ENCODE peak calls at places on chromosome 13, in six cellular contexts. One of them, this sample, is unnamed.

GRCh38 chr13:113917096-113917495 is 53.2 kb upstream of the GAS6 start:
- DNase-seq in Caco-2: no peak
- DNase-seq in fibroblast of mammary gland: no peak
- DNase-seq in retinal pigment epithelial cell: no peak
- DNase-seq in AG04450: no peak
- DNase-seq in suprapubic skin: peak; percentile 64
- DNase-seq in this sample: no peak

GRCh38 chr13:106534844-106535551 is 464 bp downstream of the EFNB2 start:
- DNase-seq in Caco-2: peak; percentile 40
- DNase-seq in fibroblast of mammary gland: peak; percentile 27
- DNase-seq in retinal pigment epithelial cell: no peak
- DNase-seq in AG04450: no peak
- DNase-seq in suprapubic skin: peak; percentile 68
- DNase-seq in this sample: no peak

GRCh38 chr13:51501592-51502205 is 48.9 kb upstream of the INTS6 start:
- DNase-seq in Caco-2: no peak
- DNase-seq in fibroblast of mammary gland: peak; percentile 83
- DNase-seq in retinal pigment epithelial cell: peak; percentile 29
- DNase-seq in AG04450: no peak
- DNase-seq in suprapubic skin: no peak
- DNase-seq in this sample: no peak

GRCh38 chr13:23292596-23292995 is 111.8 kb downstream of the SGCG start:
- DNase-seq in Caco-2: no peak
- DNase-seq in fibroblast of mammary gland: no peak
- DNase-seq in retinal pigment epithelial cell: no peak
- DNase-seq in AG04450: no peak
- DNase-seq in suprapubic skin: no peak
- DNase-seq in this sample: no peak

GRCh38 chr13:21675095-21676007 is 4.5 kb downstream of the FGF9 start:
- DNase-seq in Caco-2: no peak
- DNase-seq in fibroblast of mammary gland: no peak
- DNase-seq in retinal pigment epithelial cell: no peak
- DNase-seq in AG04450: no peak
- DNase-seq in suprapubic skin: no peak
- DNase-seq in this sample: peak; percentile 28

GRCh38 chr13:99265823-99266426 is 7.7 kb upstream of the GPR18 start:
- DNase-seq in Caco-2: peak; percentile 47
- DNase-seq in fibroblast of mammary gland: peak; percentile 69
- DNase-seq in retinal pigment epithelial cell: peak; percentile 19
- DNase-seq in AG04450: no peak
- DNase-seq in suprapubic skin: no peak
- DNase-seq in this sample: no peak

GRCh38 chr13:113784645-113785024 is 25.6 kb downstream of the TMEM255B start:
- DNase-seq in Caco-2: no peak
- DNase-seq in fibroblast of mammary gland: no peak
- DNase-seq in retinal pigment epithelial cell: no peak
- DNase-seq in AG04450: no peak
- DNase-seq in suprapubic skin: no peak
- DNase-seq in this sample: no peak

GRCh38 chr13:26021516-26021915 is 30.3 kb downstream of the SHISA2 start:
- DNase-seq in Caco-2: no peak
- DNase-seq in fibroblast of mammary gland: no peak
- DNase-seq in retinal pigment epithelial cell: no peak
- DNase-seq in AG04450: no peak
- DNase-seq in suprapubic skin: no peak
- DNase-seq in this sample: no peak

GRCh38 chr13:23856008-23856750 is 33.0 kb downstream of the MIPEP start:
- DNase-seq in Caco-2: no peak
- DNase-seq in fibroblast of mammary gland: no peak
- DNase-seq in retinal pigment epithelial cell: no peak
- DNase-seq in AG04450: no peak
- DNase-seq in suprapubic skin: no peak
- DNase-seq in this sample: no peak

GRCh38 chr13:79246575-79246949 is 159.5 kb downstream of the RBM26 start:
- DNase-seq in Caco-2: no peak
- DNase-seq in fibroblast of mammary gland: no peak
- DNase-seq in retinal pigment epithelial cell: no peak
- DNase-seq in AG04450: no peak
- DNase-seq in suprapubic skin: no peak
- DNase-seq in this sample: no peak
- TF ChIP-seq CTCF in Caco-2: no peak
- TF ChIP-seq CTCF in fibroblast of mammary gland: no peak
- TF ChIP-seq CTCF in retinal pigment epithelial cell: no peak
- TF ChIP-seq CTCF in AG04450: no peak
- TF ChIP-seq CTCF in suprapubic skin: no peak
- TF ChIP-seq CTCF in this sample: no peak

GRCh38 chr13:109725995-109726637 is 60.3 kb downstream of the IRS2 start:
- DNase-seq in Caco-2: no peak
- DNase-seq in fibroblast of mammary gland: no peak
- DNase-seq in retinal pigment epithelial cell: no peak
- DNase-seq in AG04450: no peak
- DNase-seq in suprapubic skin: no peak
- DNase-seq in this sample: no peak
- TF ChIP-seq CTCF in Caco-2: no peak
- TF ChIP-seq CTCF in fibroblast of mammary gland: no peak
- TF ChIP-seq CTCF in retinal pigment epithelial cell: no peak
- TF ChIP-seq CTCF in AG04450: no peak
- TF ChIP-seq CTCF in suprapubic skin: no peak
- TF ChIP-seq CTCF in this sample: no peak

DNA sequence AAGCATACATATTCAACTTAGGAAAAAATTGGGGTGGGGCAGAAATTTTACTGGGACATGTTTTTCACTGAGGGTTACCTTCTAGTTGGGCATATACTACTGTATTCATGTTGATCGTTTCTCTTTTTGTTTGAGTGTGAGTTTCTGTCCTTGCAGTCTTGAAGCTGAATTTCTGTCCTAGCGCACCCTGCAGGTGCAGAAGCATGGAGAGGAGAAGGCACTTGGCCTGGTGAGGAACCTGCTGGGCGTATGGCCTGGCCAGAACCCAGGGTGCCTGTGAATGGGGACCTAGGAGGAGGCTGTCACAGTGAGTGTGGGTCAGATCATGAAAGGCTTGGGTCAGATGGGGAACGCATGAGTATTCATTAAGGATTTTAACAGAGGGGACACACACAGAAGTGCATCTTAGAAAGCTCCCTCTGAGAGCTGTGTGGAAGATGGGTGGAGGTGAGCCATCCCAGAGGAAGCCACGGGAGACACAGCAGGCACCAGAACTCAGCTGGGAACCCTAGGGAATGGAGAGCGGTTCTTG is 36.8 kb downstream of the SERP2 start:
- DNase-seq in Caco-2: no peak
- DNase-seq in fibroblast of mammary gland: no peak
- DNase-seq in retinal pigment epithelial cell: no peak
- DNase-seq in AG04450: no peak
- DNase-seq in suprapubic skin: peak; percentile 31
- DNase-seq in this sample: no peak
- TF ChIP-seq CTCF in Caco-2: no peak
- TF ChIP-seq CTCF in fibroblast of mammary gland: no peak
- TF ChIP-seq CTCF in retinal pigment epithelial cell: peak; percentile 9
- TF ChIP-seq CTCF in AG04450: no peak
- TF ChIP-seq CTCF in suprapubic skin: no peak
- TF ChIP-seq CTCF in this sample: no peak

DNA sequence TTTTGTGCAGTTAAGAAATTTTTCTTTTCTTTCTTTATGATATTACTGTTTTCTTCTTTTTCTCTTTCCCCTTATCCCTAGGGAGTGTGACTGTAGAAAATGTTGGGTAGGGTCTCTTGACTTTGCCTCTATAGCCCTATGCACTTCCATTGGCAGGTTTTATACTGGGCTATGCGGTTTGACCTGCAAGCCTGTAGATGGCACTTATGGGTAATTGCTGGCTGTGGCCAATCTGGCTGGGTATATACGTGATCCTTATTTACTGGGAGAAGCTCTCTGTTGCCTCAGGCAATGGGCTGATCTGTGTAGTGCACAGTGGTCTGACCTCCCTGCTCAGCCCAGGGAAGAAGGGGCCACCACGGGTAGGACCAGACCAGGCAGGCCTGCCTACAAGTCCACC is 78.8 kb downstream of the RAP2A start:
- DNase-seq in Caco-2: no peak
- DNase-seq in fibroblast of mammary gland: peak; percentile 7
- DNase-seq in retinal pigment epithelial cell: no peak
- DNase-seq in AG04450: no peak
- DNase-seq in suprapubic skin: no peak
- DNase-seq in this sample: no peak
- TF ChIP-seq CTCF in Caco-2: no peak
- TF ChIP-seq CTCF in fibroblast of mammary gland: no peak
- TF ChIP-seq CTCF in retinal pigment epithelial cell: no peak
- TF ChIP-seq CTCF in AG04450: peak; percentile 20
- TF ChIP-seq CTCF in suprapubic skin: no peak
- TF ChIP-seq CTCF in this sample: no peak

DNA sequence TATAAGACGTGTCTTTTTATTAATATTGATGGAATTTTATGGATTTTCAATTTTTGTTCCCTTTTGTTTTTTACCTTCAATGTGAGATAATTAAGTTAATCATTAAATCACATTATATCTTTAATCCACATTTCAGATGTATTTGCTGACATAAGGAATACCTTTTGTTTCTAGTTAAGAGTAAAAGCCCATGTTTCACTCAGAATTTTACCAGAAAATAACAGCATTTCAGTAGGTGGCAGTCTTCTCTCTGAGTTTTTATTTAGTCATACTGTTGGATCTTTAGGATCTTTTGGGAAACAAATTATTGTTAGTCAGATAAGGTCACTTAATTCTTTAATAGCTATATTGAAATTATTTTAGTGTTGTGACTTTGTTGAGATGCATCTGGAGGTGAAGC is 67.9 kb downstream of the NDFIP2 start:
- DNase-seq in Caco-2: no peak
- DNase-seq in fibroblast of mammary gland: peak; percentile 34
- DNase-seq in retinal pigment epithelial cell: no peak
- DNase-seq in AG04450: no peak
- DNase-seq in suprapubic skin: no peak
- DNase-seq in this sample: no peak
- TF ChIP-seq CTCF in Caco-2: peak; percentile 12
- TF ChIP-seq CTCF in fibroblast of mammary gland: peak; percentile 46
- TF ChIP-seq CTCF in retinal pigment epithelial cell: peak; percentile 48
- TF ChIP-seq CTCF in AG04450: peak; percentile 50
- TF ChIP-seq CTCF in suprapubic skin: no peak
- TF ChIP-seq CTCF in this sample: no peak

GRCh38 chr13:32903720-32904119 is 112.5 kb upstream of the KL start:
- DNase-seq in Caco-2: no peak
- DNase-seq in fibroblast of mammary gland: peak; percentile 28
- DNase-seq in retinal pigment epithelial cell: no peak
- DNase-seq in AG04450: no peak
- DNase-seq in suprapubic skin: no peak
- DNase-seq in this sample: no peak

GRCh38 chr13:32902898-32903297 is 113.3 kb upstream of the KL start:
- DNase-seq in Caco-2: peak; percentile 6
- DNase-seq in fibroblast of mammary gland: peak; percentile 68
- DNase-seq in retinal pigment epithelial cell: no peak
- DNase-seq in AG04450: no peak
- DNase-seq in suprapubic skin: peak; percentile 77
- DNase-seq in this sample: no peak

GRCh38 chr13:32904271-32904670 is 112.0 kb upstream of the KL start:
- DNase-seq in Caco-2: no peak
- DNase-seq in fibroblast of mammary gland: no peak
- DNase-seq in retinal pigment epithelial cell: no peak
- DNase-seq in AG04450: no peak
- DNase-seq in suprapubic skin: no peak
- DNase-seq in this sample: no peak

GRCh38 chr13:32905063-32905863 is 111.0 kb upstream of the KL start:
- DNase-seq in Caco-2: no peak
- DNase-seq in fibroblast of mammary gland: no peak
- DNase-seq in retinal pigment epithelial cell: no peak
- DNase-seq in AG04450: no peak
- DNase-seq in suprapubic skin: no peak
- DNase-seq in this sample: no peak

DNA sequence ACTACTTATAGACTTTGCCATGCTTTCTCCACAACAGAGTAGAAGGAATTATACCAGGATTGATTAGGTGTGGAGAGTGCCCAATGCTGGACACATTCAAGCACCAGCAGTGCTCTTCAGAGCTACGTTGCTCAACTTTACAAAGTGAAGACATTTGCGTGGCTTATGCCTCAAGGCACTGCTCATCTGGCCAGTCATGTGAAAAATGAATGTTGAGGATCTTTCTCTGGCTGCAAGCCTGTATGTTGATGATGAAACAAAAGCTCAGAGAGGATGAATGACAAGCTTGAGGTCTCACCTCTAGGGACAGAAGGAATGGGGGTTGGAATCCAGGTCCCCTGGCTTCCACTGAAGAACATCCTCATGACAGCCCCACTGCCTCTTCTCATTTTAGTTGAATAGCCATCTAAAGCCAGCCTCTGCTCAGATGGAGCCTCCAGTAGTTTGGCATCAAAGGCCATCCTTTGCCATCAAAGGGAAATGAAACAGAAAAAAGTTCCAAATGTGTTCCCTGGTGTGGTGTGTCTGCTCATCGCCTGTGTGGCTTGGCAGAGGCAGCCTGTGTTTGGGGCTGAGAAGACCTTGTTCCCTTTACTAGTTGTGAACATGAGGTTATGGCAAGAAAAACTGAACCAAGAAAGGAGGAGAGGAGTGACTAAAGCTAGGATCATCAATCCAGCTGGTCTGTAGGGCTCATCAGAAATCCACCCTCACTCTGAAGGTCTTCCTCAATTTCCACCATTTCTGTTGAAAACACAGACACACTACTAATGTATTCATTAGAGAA is 114.0 kb upstream of the KL start:
- DNase-seq in Caco-2: no peak
- DNase-seq in fibroblast of mammary gland: peak; percentile 71
- DNase-seq in retinal pigment epithelial cell: no peak
- DNase-seq in AG04450: no peak
- DNase-seq in suprapubic skin: no peak
- DNase-seq in this sample: no peak
- TF ChIP-seq CTCF in Caco-2: no peak
- TF ChIP-seq CTCF in fibroblast of mammary gland: no peak
- TF ChIP-seq CTCF in retinal pigment epithelial cell: no peak
- TF ChIP-seq CTCF in AG04450: no peak
- TF ChIP-seq CTCF in suprapubic skin: no peak
- TF ChIP-seq CTCF in this sample: no peak

DNA sequence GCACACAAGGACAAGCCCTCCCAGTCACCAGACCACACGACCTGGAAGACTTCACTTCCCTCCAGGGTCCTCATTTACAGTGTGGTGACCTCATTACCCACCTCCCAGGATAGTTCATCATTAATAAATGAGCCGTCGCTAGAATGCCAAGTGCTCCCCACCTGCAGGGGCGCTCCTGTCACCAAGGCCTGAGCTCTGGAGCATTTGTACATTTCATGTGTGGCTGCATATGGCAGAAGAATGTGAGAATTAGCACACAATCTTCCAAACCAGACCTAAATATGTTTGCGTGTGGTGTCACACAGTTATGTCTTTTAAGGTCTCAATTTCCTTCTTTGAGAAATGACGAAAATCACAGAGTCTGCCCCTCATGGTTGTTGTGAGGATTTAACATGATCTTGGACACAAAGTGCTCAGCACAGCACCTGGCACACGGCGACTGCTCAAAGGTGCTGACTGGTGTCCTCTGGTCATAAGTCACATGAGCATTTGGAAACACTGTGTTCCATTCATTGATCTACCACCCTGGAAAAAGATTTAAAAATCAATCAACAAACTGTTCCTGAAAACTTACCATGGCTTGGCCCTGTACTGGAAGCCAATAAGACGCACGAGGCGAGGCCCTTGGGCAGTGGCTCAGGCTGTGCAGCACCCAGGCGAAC is 150.6 kb upstream of the SPACA7 start:
- DNase-seq in Caco-2: no peak
- DNase-seq in fibroblast of mammary gland: no peak
- DNase-seq in retinal pigment epithelial cell: no peak
- DNase-seq in AG04450: no peak
- DNase-seq in suprapubic skin: no peak
- DNase-seq in this sample: no peak
- TF ChIP-seq CTCF in Caco-2: no peak
- TF ChIP-seq CTCF in fibroblast of mammary gland: no peak
- TF ChIP-seq CTCF in retinal pigment epithelial cell: no peak
- TF ChIP-seq CTCF in AG04450: no peak
- TF ChIP-seq CTCF in suprapubic skin: no peak
- TF ChIP-seq CTCF in this sample: no peak